ENCODE peak calls at places on chromosome 4, in five cellular contexts. One of them, this sample, is unnamed.

GRCh38 chr4:143558286-143558685 is 44.8 kb downstream of the SMARCA5 start:
- DNase-seq in GM12878: no peak
- DNase-seq in GM23338: no peak
- DNase-seq in K562: no peak
- DNase-seq in HepG2: no peak
- DNase-seq in this sample: no peak

GRCh38 chr4:110163327-110164070 is 34.9 kb downstream of the ELOVL6 start:
- DNase-seq in GM12878: no peak
- DNase-seq in GM23338: no peak
- DNase-seq in K562: no peak
- DNase-seq in HepG2: no peak
- DNase-seq in this sample: peak

GRCh38 chr4:56821394-56822263 is at the start of gene SPINK2:
- DNase-seq in GM12878: no peak
- DNase-seq in GM23338: peak
- DNase-seq in K562: peak
- DNase-seq in HepG2: no peak
- DNase-seq in this sample: peak

GRCh38 chr4:23789765-23790164 is 100.1 kb downstream of the PPARGC1A start:
- DNase-seq in GM12878: no peak
- DNase-seq in GM23338: no peak
- DNase-seq in K562: no peak
- DNase-seq in HepG2: peak
- DNase-seq in this sample: no peak

GRCh38 chr4:94306713-94307112 is 35.9 kb downstream of the HPGDS start:
- DNase-seq in GM12878: no peak
- DNase-seq in GM23338: no peak
- DNase-seq in K562: no peak
- DNase-seq in HepG2: no peak
- DNase-seq in this sample: no peak

GRCh38 chr4:94534401-94535312 is 82.9 kb downstream of the PDLIM5 start:
- DNase-seq in GM12878: peak
- DNase-seq in GM23338: peak
- DNase-seq in K562: peak
- DNase-seq in HepG2: no peak
- DNase-seq in this sample: no peak

GRCh38 chr4:145528601-145529000 is 46.9 kb downstream of the SMAD1 start:
- DNase-seq in GM12878: no peak
- DNase-seq in GM23338: no peak
- DNase-seq in K562: no peak
- DNase-seq in HepG2: no peak
- DNase-seq in this sample: no peak

GRCh38 chr4:184688447-184688846 is 38.9 kb downstream of the PRIMPOL start:
- DNase-seq in GM12878: no peak
- DNase-seq in GM23338: peak
- DNase-seq in K562: no peak
- DNase-seq in HepG2: no peak
- DNase-seq in this sample: peak

GRCh38 chr4:159358226-159358625 is 255.3 kb downstream of the RAPGEF2 start:
- DNase-seq in GM12878: no peak
- DNase-seq in GM23338: no peak
- DNase-seq in K562: no peak
- DNase-seq in HepG2: no peak
- DNase-seq in this sample: no peak

GRCh38 chr4:75555294-75556164 is at the start of gene ODAPH:
- DNase-seq in GM12878: peak
- DNase-seq in GM23338: peak
- DNase-seq in K562: no peak
- DNase-seq in HepG2: no peak
- DNase-seq in this sample: no peak

GRCh38 chr4:34878961-34879360 is 1365.4 kb downstream of the ARAP2 start:
- DNase-seq in GM12878: no peak
- DNase-seq in GM23338: peak
- DNase-seq in K562: no peak
- DNase-seq in HepG2: no peak
- DNase-seq in this sample: no peak

GRCh38 chr4:42906906-42907774 is 14.6 kb downstream of the GRXCR1 start:
- DNase-seq in GM12878: no peak
- DNase-seq in GM23338: no peak
- DNase-seq in K562: no peak
- DNase-seq in HepG2: no peak
- DNase-seq in this sample: no peak

DNA sequence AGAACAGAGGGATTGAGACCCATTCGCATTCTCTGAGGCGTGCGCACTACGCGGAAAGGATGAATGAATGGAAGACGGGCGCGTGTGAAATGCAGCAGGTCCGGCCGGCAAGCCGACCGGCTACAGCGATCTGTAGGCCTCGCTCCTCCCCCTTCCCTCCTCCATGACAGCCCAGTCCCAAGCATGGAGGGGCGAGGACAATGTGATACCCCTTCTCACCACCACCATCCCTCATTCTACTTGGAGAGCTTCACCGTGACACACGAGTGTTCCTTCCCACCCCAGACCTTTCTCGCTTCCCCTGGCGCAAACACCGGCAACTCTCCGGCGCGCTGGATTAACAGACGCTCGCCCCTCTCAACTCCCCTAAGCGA is 815 bp downstream of the EIF4E start:
- DNase-seq in GM12878: no peak
- DNase-seq in GM23338: peak
- DNase-seq in K562: peak
- DNase-seq in HepG2: peak
- DNase-seq in this sample: peak
- TF ChIP-seq POLR2AphosphoS5 in GM12878: peak
- TF ChIP-seq POLR2AphosphoS5 in GM23338: peak
- TF ChIP-seq POLR2AphosphoS5 in K562: peak
- TF ChIP-seq POLR2AphosphoS5 in HepG2: peak
- TF ChIP-seq POLR2AphosphoS5 in this sample: peak

GRCh38 chr4:118033148-118034060 is 882 bp upstream of the NDST3 start:
- DNase-seq in GM12878: no peak
- DNase-seq in GM23338: peak
- DNase-seq in K562: no peak
- DNase-seq in HepG2: no peak
- DNase-seq in this sample: peak

GRCh38 chr4:118032691-118033090 is 1.6 kb upstream of the NDST3 start:
- DNase-seq in GM12878: no peak
- DNase-seq in GM23338: peak
- DNase-seq in K562: no peak
- DNase-seq in HepG2: no peak
- DNase-seq in this sample: peak

GRCh38 chr4:118035309-118035708 is 1.0 kb downstream of the NDST3 start:
- DNase-seq in GM12878: no peak
- DNase-seq in GM23338: no peak
- DNase-seq in K562: no peak
- DNase-seq in HepG2: no peak
- DNase-seq in this sample: no peak

GRCh38 chr4:118036336-118036735 is 2.0 kb downstream of the NDST3 start:
- DNase-seq in GM12878: no peak
- DNase-seq in GM23338: no peak
- DNase-seq in K562: no peak
- DNase-seq in HepG2: no peak
- DNase-seq in this sample: no peak

GRCh38 chr4:118034061-118034785 is at the start of gene NDST3:
- DNase-seq in GM12878: no peak
- DNase-seq in GM23338: peak
- DNase-seq in K562: no peak
- DNase-seq in HepG2: peak
- DNase-seq in this sample: peak
- TF ChIP-seq EZH2 in GM12878: peak
- TF ChIP-seq EZH2 in GM23338: no peak
- TF ChIP-seq EZH2 in K562: no peak
- TF ChIP-seq EZH2 in HepG2: no peak
- TF ChIP-seq EZH2 in this sample: no peak

DNA sequence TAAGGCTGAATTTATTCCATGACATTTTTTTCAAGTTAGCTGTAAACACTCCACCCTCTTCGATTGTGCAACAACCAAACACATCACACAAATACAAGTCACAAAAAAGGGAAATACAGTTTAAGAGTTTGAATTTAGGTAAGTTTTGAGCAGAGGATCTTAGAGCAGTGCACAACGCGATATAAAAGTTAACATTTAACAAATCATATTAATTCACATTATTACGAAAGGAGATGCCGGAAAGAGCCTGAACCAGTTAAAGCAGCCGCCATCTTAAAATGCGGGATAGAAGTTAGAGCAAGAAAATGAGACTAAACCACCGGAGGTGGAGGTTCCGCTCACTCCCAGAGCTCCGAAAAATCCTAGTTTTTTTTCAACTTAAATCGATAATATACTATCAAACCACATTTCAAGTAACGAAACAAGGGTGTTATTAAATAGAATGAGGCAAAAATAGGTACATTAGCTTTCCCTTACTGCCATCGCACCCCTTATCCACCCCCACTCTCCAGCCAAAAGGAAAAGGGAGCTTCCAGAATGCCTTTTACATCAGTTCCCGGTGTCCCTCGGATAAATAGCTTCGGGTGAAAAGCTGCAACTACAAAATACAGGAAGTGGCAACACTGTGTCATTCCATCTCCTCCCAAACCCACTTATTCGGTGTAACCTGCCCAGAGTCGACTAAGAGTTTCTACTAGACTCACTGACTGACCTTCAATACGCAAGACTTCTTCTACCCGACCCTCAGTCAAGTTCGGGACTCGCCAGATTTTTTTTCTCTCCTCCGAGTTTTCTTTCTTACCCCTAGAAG is 1.9 kb downstream of the UBE2D3 start:
- DNase-seq in GM12878: no peak
- DNase-seq in GM23338: peak
- DNase-seq in K562: no peak
- DNase-seq in HepG2: peak
- DNase-seq in this sample: peak
- TF ChIP-seq REST in GM12878: no peak
- TF ChIP-seq REST in GM23338: no peak
- TF ChIP-seq REST in K562: no peak
- TF ChIP-seq REST in HepG2: no peak
- TF ChIP-seq REST in this sample: no peak

GRCh38 chr4:137707221-137707620 is 174.9 kb upstream of the PCDH18 start:
- DNase-seq in GM12878: no peak
- DNase-seq in GM23338: no peak
- DNase-seq in K562: no peak
- DNase-seq in HepG2: no peak
- DNase-seq in this sample: no peak
- TF ChIP-seq POLR2AphosphoS5 in GM12878: no peak
- TF ChIP-seq POLR2AphosphoS5 in GM23338: no peak
- TF ChIP-seq POLR2AphosphoS5 in K562: no peak
- TF ChIP-seq POLR2AphosphoS5 in HepG2: no peak
- TF ChIP-seq POLR2AphosphoS5 in this sample: no peak

GRCh38 chr4:54099959-54100606 is at the start of gene GSX2:
- DNase-seq in GM12878: no peak
- DNase-seq in GM23338: peak
- DNase-seq in K562: no peak
- DNase-seq in HepG2: no peak
- DNase-seq in this sample: no peak

GRCh38 chr4:54097152-54097551 is 2.8 kb upstream of the GSX2 start:
- DNase-seq in GM12878: no peak
- DNase-seq in GM23338: no peak
- DNase-seq in K562: no peak
- DNase-seq in HepG2: no peak
- DNase-seq in this sample: no peak

GRCh38 chr4:54099287-54099958 is 540 bp upstream of the GSX2 start:
- DNase-seq in GM12878: no peak
- DNase-seq in GM23338: peak
- DNase-seq in K562: no peak
- DNase-seq in HepG2: no peak
- DNase-seq in this sample: no peak

GRCh38 chr4:54096563-54096962 is 3.4 kb upstream of the GSX2 start:
- DNase-seq in GM12878: no peak
- DNase-seq in GM23338: peak
- DNase-seq in K562: no peak
- DNase-seq in HepG2: no peak
- DNase-seq in this sample: no peak

DNA sequence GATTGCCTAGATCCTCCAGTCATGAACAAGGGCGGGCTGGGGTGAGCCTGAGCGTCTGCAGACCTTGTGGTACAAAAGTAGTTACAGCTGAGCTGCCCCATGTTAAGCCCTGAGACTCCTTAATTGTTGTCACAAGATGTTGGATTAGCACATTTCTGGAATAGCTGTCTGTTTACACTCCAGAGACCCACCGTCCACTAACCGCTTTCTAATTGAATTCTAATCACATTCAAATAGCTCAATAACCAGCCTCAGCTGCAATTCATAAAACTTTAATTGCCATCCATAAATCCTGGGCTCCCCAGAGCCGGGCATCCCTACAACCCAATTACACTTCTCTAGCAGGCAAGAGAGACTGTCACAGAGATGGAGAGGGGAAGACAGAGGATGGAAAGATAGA is 1.6 kb upstream of the GSX2 start:
- DNase-seq in GM12878: no peak
- DNase-seq in GM23338: peak
- DNase-seq in K562: no peak
- DNase-seq in HepG2: no peak
- DNase-seq in this sample: no peak
- TF ChIP-seq EZH2 in GM12878: no peak
- TF ChIP-seq EZH2 in GM23338: no peak
- TF ChIP-seq EZH2 in K562: no peak
- TF ChIP-seq EZH2 in HepG2: no peak
- TF ChIP-seq EZH2 in this sample: no peak

GRCh38 chr4:151599876-151600275 is 160.9 kb downstream of the GATB start:
- DNase-seq in GM12878: no peak
- DNase-seq in GM23338: no peak
- DNase-seq in K562: no peak
- DNase-seq in HepG2: no peak
- DNase-seq in this sample: no peak
- TF ChIP-seq REST in GM12878: no peak
- TF ChIP-seq REST in GM23338: no peak
- TF ChIP-seq REST in K562: no peak
- TF ChIP-seq REST in HepG2: no peak
- TF ChIP-seq REST in this sample: no peak

DNA sequence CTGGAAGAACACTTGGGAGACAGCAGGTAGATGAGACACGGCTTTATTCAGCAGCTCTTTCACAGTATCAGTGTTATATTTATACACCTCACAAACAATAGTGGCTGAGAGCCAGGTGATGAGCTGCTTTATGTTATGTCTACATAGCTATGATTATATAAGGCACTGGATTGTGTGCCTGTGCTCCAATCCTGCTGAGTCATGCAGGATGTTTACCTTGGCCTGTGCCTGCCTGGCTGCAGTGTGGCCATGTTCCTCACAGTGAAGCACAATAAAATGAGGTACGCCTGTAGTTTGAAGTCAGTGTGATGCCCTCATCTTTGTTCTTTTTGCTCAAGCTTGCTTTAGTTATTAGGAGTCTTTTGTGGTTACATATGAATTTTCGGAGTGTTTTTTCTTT is 31.3 kb downstream of the CXCL13 start:
- DNase-seq in GM12878: no peak
- DNase-seq in GM23338: no peak
- DNase-seq in K562: no peak
- DNase-seq in HepG2: peak
- DNase-seq in this sample: peak
- TF ChIP-seq POLR2AphosphoS5 in GM12878: no peak
- TF ChIP-seq POLR2AphosphoS5 in GM23338: no peak
- TF ChIP-seq POLR2AphosphoS5 in K562: no peak
- TF ChIP-seq POLR2AphosphoS5 in HepG2: no peak
- TF ChIP-seq POLR2AphosphoS5 in this sample: no peak